ENCODE peak calls at places on chromosomes 2 and 18, in ten cellular contexts. I, D, P, O, M, J, T, C, V and A are unnamed samples.

GRCh38 chr2:98801286-98801685 is 70.4 kb upstream of the MGAT4A start:
- DNase-seq in P (no peak), V (no peak), T (no peak), M (no peak), J (no peak), I (no peak), D (no peak), C (no peak), O (no peak), A (no peak)

GRCh38 chr2:164974221-164974620 is 18.9 kb upstream of the SLC38A11 start:
- DNase-seq in M (no peak), O (no peak), D (peak), J (no peak), C (no peak), V (no peak), P (no peak), I (no peak), T (no peak), A (no peak)

GRCh38 chr2:210626849-210627248 is 70.5 kb downstream of the CPS1 start:
- DNase-seq in T (no peak), O (no peak), D (peak), C (no peak), I (no peak), V (no peak), M (no peak), P (peak), J (no peak), A (no peak)

GRCh38 chr2:238042849-238043584 is 17.8 kb upstream of the SCLY start:
- DNase-seq in M (no peak), P (no peak), T (no peak), D (no peak), O (no peak), J (no peak), C (no peak), I (no peak), V (no peak), A (peak)

GRCh38 chr2:239035361-239035814 is 187.5 kb downstream of the TWIST2 start:
- DNase-seq in I (peak), D (peak), J (peak), C (peak), V (peak), P (peak), T (peak), M (peak), O (peak), A (peak)

GRCh38 chr2:239165206-239165831 is 235.5 kb downstream of the HDAC4 start:
- DNase-seq in P (no peak), T (no peak), O (no peak), C (peak), V (no peak), D (no peak), M (no peak), I (no peak), J (no peak), A (no peak)

GRCh38 chr2:180707867-180708205 is 272.6 kb upstream of the UBE2E3 start:
- DNase-seq in V (no peak), M (no peak), P (peak), J (no peak), T (no peak), D (peak), C (no peak), O (no peak), I (no peak), A (peak)

GRCh38 chr2:186592137-186592875 is 2.5 kb downstream of the ITGAV start:
- DNase-seq in P (no peak), T (no peak), I (no peak), M (no peak), V (no peak), D (no peak), O (no peak), C (no peak), J (no peak), A (no peak)

GRCh38 chr2:19649785-19650380 is 251.9 kb downstream of the TTC32 start:
- DNase-seq in D (peak), C (no peak), O (no peak), V (no peak), I (no peak), J (no peak), P (peak), T (no peak), M (no peak), A (peak)

GRCh38 chr2:209422191-209422754 is 1.6 kb upstream of the MAP2 start:
- DNase-seq in V (no peak), C (no peak), M (no peak), P (no peak), D (no peak), J (no peak), O (no peak), T (no peak), I (no peak), A (no peak)

GRCh38 chr2:167334343-167334742 is 446.1 kb downstream of the XIRP2 start:
- DNase-seq in T (no peak), M (no peak), O (no peak), P (no peak), J (no peak), I (no peak), V (no peak), D (no peak), C (no peak), A (no peak)

GRCh38 chr2:101969723-101970122 is 22.0 kb upstream of the IL1R2 start:
- DNase-seq in O (no peak), C (no peak), J (no peak), P (no peak), M (no peak), D (no peak), I (peak), V (no peak), T (no peak), A (no peak)

GRCh38 chr2:116980354-116980753 is 834.1 kb upstream of the DDX18 start:
- DNase-seq in I (peak), T (no peak), C (no peak), O (no peak), M (no peak), P (no peak), D (no peak), J (no peak), V (no peak), A (no peak)

GRCh38 chr18:14747513-14748474 is at the start of gene ANKRD30B:
- DNase-seq in D (no peak), V (no peak), J (no peak), T (peak), O (no peak), M (no peak), I (no peak), C (peak), P (peak), A (no peak)

GRCh38 chr2:27869763-27870162 is 20.4 kb downstream of the RBKS start:
- DNase-seq in I (no peak), T (no peak), P (no peak), V (no peak), O (no peak), M (no peak), C (no peak), J (no peak), D (no peak), A (no peak)

GRCh38 chr2:233473386-233473791 is 93.2 kb downstream of the USP40 start:
- DNase-seq in I (no peak), T (no peak), O (no peak), M (peak), D (no peak), J (no peak), V (no peak), P (no peak), C (peak), A (no peak)

GRCh38 chr18:48935433-48935774 is 15.4 kb downstream of the SMAD7 start:
- DNase-seq in P (no peak), T (no peak), I (no peak), C (no peak), O (no peak), M (no peak), D (no peak), J (no peak), V (no peak), A (no peak)

GRCh38 chr2:106956879-106957278 is 70.9 kb upstream of the ST6GAL2 start:
- DNase-seq in T (no peak), C (no peak), V (no peak), J (no peak), O (no peak), M (no peak), I (peak), D (peak), P (peak), A (peak)

GRCh38 chr2:10932345-10933151 is 20.8 kb downstream of the KCNF1 start:
- DNase-seq in I (no peak), T (no peak), J (no peak), P (no peak), O (no peak), C (peak), M (no peak), V (no peak), D (no peak), A (peak)

GRCh38 chr2:10613263-10613662 is 76.5 kb downstream of the NOL10 start:
- DNase-seq in I (no peak), C (no peak), V (no peak), O (no peak), D (no peak), P (no peak), J (no peak), T (no peak), M (no peak), A (no peak)

GRCh38 chr2:219289537-219290361 is 10.6 kb downstream of the DNAJB2 start:
- DNase-seq in C (peak), O (no peak), D (peak), P (peak), J (no peak), I (no peak), V (no peak), M (no peak), T (peak), A (peak)

GRCh38 chr2:134446431-134447091 is 192.7 kb downstream of the MGAT5 start:
- DNase-seq in O (no peak), P (peak), C (no peak), I (no peak), M (no peak), T (no peak), J (no peak), V (no peak), D (peak), A (peak)

GRCh38 chr2:207054521-207054920 is 111.2 kb downstream of the KLF7 start:
- DNase-seq in O (no peak), J (no peak), M (no peak), D (peak), C (no peak), V (no peak), T (no peak), P (peak), I (no peak), A (no peak)

GRCh38 chr2:102184018-102184417 is 2.8 kb upstream of the IL1RL2 start:
- DNase-seq in V (no peak), D (no peak), T (no peak), M (no peak), J (no peak), I (no peak), P (no peak), C (no peak), O (no peak), A (no peak)

GRCh38 chr2:85255813-85256581 is 71.8 kb downstream of the TGOLN2 start:
- DNase-seq in M (no peak), V (no peak), I (peak), J (no peak), D (peak), O (no peak), T (no peak), C (peak), P (peak), A (no peak)

GRCh38 chr2:240507778-240508251 is 50.0 kb downstream of the ANKMY1 start:
- DNase-seq in P (no peak), M (peak), T (no peak), V (no peak), J (no peak), I (no peak), O (no peak), C (no peak), D (no peak), A (no peak)